ENCODE peak calls at places on chromosomes 2 and 18, in four cellular contexts. J is K562, T is HepG2, O is GM12878. P is an unnamed sample.

GRCh38 chr18:59249186-59249774 is 24.0 kb downstream of the RAX start:
- DNase-seq in J (peak; percentile 16), T (peak; percentile 58), O (no peak), P (peak; percentile 46)

GRCh38 chr18:34890486-34891085 is 150.6 kb upstream of the MAPRE2 start:
- DNase-seq in J (no peak), T (no peak), O (no peak), P (no peak)

GRCh38 chr2:179614121-179614520 is 247.3 kb downstream of the ZNF385B start:
- DNase-seq in J (no peak), T (no peak), O (no peak), P (no peak)

GRCh38 chr2:46632349-46632748 is 153.0 kb downstream of the TMEM247 start:
- DNase-seq in J (peak; percentile 18), T (peak; percentile 50), O (no peak), P (peak; percentile 43)

GRCh38 chr2:50335433-50335832 is 696.5 kb downstream of the NRXN1 start:
- DNase-seq in J (no peak), T (no peak), O (no peak), P (no peak)

GRCh38 chr2:14632133-14632936 is at the start of gene LRATD1:
- DNase-seq in J (peak; percentile 66), T (peak; percentile 50), O (no peak), P (peak; percentile 71)

GRCh38 chr2:196944570-196944969 is 18.1 kb upstream of the PGAP1 start:
- DNase-seq in J (no peak), T (no peak), O (no peak), P (no peak)

GRCh38 chr2:41194235-41194634 is 742.3 kb upstream of the SLC8A1 start:
- DNase-seq in J (no peak), T (peak; percentile 12), O (no peak), P (no peak)

GRCh38 chr18:25140962-25141308 is 211.0 kb downstream of the ZNF521 start:
- DNase-seq in J (no peak), T (no peak), O (no peak), P (no peak)

GRCh38 chr2:156396126-156396525 is 40.1 kb upstream of the GPD2 start:
- DNase-seq in J (no peak), T (no peak), O (peak; percentile 73), P (no peak)

GRCh38 chr2:116718451-116718850 is 1096.0 kb upstream of the DDX18 start:
- DNase-seq in J (no peak), T (no peak), O (no peak), P (no peak)

GRCh38 chr2:10331702-10332401 is 29.1 kb downstream of the HPCAL1 start:
- DNase-seq in J (no peak), T (no peak), O (peak; percentile 51), P (no peak)
- TF ChIP-seq FOXK2 in J (no peak), T (no peak), O (no peak), P (no peak)

GRCh38 chr2:55519908-55520885 is 679 bp downstream of the CFAP36 start:
- DNase-seq in J (peak; percentile 42), T (peak; percentile 25), O (no peak), P (peak; percentile 37)
- TF ChIP-seq FOXK2 in J (no peak), T (no peak), O (no peak), P (no peak)

GRCh38 chr2:15765686-15766302 is 174.1 kb downstream of the DDX1 start:
- DNase-seq in J (no peak), T (no peak), O (no peak), P (no peak)
- TF ChIP-seq FOXK2 in J (no peak), T (no peak), O (no peak), P (no peak)

GRCh38 chr2:232402518-232402917 is 4.1 kb upstream of the ALPG start:
- DNase-seq in J (no peak), T (no peak), O (no peak), P (no peak)

GRCh38 chr2:232410238-232410900 is 3.7 kb downstream of the ALPG start:
- DNase-seq in J (no peak), T (no peak), O (no peak), P (no peak)

GRCh38 chr2:232411901-232412629 is 5.4 kb downstream of the ALPG start:
- DNase-seq in J (no peak), T (no peak), O (no peak), P (no peak)

GRCh38 chr2:232405943-232406510 is 617 bp upstream of the ALPG start:
- DNase-seq in J (no peak), T (no peak), O (no peak), P (no peak)

DNA sequence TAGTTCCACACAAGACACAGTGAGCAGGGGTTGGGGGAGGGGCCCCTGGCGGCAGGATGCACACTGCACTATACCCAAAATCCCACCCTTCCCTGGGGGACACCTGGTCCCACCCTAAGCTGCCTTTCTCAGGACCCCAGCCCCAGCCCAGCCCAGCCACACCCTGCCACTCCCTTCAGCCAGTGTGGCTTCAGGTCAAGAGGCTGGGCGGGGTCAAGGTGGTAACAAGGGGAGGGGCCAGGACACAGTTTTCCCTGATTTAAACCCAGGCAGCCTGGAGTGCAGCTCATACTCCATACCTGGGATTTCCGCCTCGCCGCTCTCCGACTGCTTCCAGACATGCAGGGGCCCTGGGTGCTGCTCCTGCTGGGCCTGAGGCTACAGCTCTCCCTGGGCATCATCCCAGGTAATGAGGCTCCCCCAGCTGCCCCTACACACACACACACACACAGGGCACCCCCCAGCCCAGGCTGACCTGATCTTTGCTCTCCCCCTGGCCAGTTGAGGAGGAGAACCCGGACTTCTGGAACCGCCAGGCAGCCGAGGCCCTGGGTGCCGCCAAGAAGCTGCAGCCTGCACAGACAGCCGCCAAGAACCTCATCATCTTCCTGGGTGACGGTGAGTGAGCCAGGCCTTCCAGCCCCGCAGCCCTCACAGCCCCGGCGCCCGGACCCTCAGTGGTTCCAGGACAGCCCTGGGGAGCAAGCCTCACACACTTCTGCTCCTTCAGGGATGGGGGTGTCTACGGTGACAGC is at the start of gene ALPG:
- DNase-seq in J (no peak), T (no peak), O (no peak), P (no peak)
- TF ChIP-seq FOXK2 in J (no peak), T (no peak), O (no peak), P (no peak)

DNA sequence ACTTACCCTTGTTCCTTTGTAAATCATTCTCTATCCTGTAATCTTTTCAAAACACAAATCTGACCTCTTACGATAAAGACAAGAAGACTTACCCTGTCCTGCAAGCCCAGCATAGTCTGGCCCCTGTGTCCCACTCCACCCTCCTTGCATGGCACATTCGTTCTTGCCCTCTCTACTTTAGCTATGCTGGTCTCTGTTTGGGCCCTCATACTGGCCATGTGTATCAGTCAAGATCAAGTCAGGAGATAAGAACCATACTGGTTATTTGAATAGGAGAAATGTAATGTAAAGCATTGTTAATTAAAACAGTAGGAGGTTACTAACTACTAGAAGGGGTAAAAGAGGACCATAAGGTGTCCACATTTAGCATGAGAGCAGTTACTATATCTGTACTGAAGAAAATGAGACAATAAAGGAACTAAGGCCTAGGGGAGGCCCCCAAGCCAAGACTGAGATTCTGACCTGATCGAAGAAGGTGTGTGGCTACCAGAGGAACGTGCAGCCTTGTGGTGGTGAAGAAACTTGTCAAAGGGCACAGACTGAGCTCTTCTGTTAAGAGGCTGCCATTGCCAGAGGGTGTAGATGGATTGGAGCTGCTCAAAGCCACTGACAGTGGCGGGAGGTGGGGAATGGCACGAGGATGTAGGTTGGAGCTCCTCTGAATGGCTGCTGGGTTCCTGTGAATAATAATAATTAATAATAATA is 80.8 kb downstream of the KCTD18 start:
- DNase-seq in J (no peak), T (no peak), O (no peak), P (no peak)
- TF ChIP-seq FOXK2 in J (no peak), T (no peak), O (no peak), P (no peak)

DNA sequence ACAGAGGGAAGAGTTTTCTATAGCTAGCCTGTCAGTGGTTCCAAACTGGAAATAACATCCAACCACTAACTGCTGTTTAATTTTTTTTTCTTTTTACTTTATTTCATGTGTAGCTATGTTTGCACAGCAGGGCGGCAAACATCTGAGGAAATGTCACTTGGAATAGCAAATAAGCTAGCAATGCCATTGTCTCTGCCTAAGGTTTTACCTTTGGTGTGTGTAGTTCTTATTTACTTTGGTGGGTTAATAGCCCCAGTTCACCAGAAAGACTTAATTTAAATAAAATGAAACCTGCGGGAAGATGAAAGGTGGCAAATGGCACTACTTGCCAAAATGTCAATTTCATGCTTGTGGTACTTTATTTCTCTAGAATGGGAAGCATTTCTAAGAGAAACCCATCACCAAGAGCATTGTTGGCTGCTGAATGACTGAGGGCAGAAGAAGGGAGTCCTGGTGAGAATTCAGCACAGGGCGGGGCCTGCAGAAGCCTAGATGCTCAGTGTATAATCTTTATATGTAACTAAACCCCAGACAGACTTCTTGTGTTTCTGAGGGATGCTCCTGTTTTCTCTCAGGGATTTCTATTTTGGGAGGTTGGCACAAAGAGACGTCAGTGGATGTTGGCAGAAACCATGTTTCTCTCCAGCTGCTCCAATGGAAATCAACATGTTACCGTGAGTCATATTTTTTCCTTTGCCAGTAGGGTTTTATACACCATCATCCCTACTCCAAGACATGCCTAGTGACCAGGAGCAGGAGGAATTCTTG is 300.4 kb upstream of the NT5C1B start:
- DNase-seq in J (no peak), T (peak; percentile 93), O (no peak), P (no peak)
- TF ChIP-seq FOXK2 in J (no peak), T (no peak), O (no peak), P (no peak)